ENCODE peak calls at places on chromosomes 1 and 21, in seven cellular contexts. R, H, Y, K, L, F and J are unnamed samples. For H3K4me1, the result is how much of the 10 kb centered on the place peaks cover.

GRCh38 chr1:160219062-160219929 is 14.1 kb downstream of the PEA15 start:
- DNase-seq in R (peak), H (no peak), Y (peak), K (peak), L (no peak), F (peak), J (no peak)

GRCh38 chr1:52602328-52603300 is at the start of gene GPX7:
- DNase-seq in R (peak), H (no peak), Y (peak), K (peak), L (peak), F (peak), J (peak)

GRCh38 chr1:94873520-94874351 is 53.2 kb downstream of the CNN3 start:
- DNase-seq in R (no peak), H (no peak), Y (no peak), K (peak), L (no peak), F (no peak), J (no peak)

GRCh38 chr1:115668579-115668978 is 26.8 kb downstream of the VANGL1 start:
- DNase-seq in R (no peak), H (no peak), Y (no peak), K (no peak), L (no peak), F (no peak), J (no peak)

GRCh38 chr21:29305068-29305467 is 6.3 kb downstream of the BACH1 start:
- DNase-seq in R (no peak), H (no peak), Y (no peak), K (no peak), L (no peak), F (no peak), J (no peak)

GRCh38 chr21:26794597-26795397 is 50.4 kb downstream of the ADAMTS1 start:
- DNase-seq in R (no peak), H (no peak), Y (no peak), K (no peak), L (no peak), F (no peak), J (no peak)

GRCh38 chr21:34771512-34772028 is 102.8 kb downstream of the CLIC6 start:
- DNase-seq in R (no peak), H (peak), Y (no peak), K (no peak), L (no peak), F (no peak), J (no peak)

GRCh38 chr1:154589780-154590179 is 18.2 kb downstream of the ADAR start:
- DNase-seq in R (no peak), H (no peak), Y (no peak), K (no peak), L (no peak), F (no peak), J (no peak)

GRCh38 chr1:231241751-231242150 is 739 bp downstream of the GNPAT start:
- DNase-seq in R (no peak), H (no peak), Y (no peak), K (peak), L (peak), F (no peak), J (no peak)

GRCh38 chr1:169207825-169208520 is 101.5 kb downstream of the ATP1B1 start:
- DNase-seq in R (no peak), H (no peak), Y (no peak), K (no peak), L (no peak), F (no peak), J (no peak)

GRCh38 chr1:3072178-3072947 is 3.4 kb downstream of the PRDM16 start:
- DNase-seq in R (no peak), H (no peak), Y (no peak), K (no peak), L (no peak), F (no peak), J (peak)

GRCh38 chr1:3074297-3074741 is 5.3 kb downstream of the PRDM16 start:
- DNase-seq in R (no peak), H (no peak), Y (no peak), K (no peak), L (no peak), F (no peak), J (peak)

GRCh38 chr1:3071507-3072177 is 2.6 kb downstream of the PRDM16 start:
- DNase-seq in R (no peak), H (no peak), Y (no peak), K (no peak), L (no peak), F (peak), J (peak)

GRCh38 chr1:3073520-3074296 is 4.7 kb downstream of the PRDM16 start:
- DNase-seq in R (no peak), H (no peak), Y (no peak), K (no peak), L (no peak), F (no peak), J (peak)

GRCh38 chr1:3072948-3073519 is 4.0 kb downstream of the PRDM16 start:
- DNase-seq in R (no peak), H (no peak), Y (no peak), K (no peak), L (no peak), F (no peak), J (peak)
- H3K4me1 ChIP-seq in R (under half), H (under half), Y (under half), K (under half), L (under half), F (under half), J (under half)

DNA sequence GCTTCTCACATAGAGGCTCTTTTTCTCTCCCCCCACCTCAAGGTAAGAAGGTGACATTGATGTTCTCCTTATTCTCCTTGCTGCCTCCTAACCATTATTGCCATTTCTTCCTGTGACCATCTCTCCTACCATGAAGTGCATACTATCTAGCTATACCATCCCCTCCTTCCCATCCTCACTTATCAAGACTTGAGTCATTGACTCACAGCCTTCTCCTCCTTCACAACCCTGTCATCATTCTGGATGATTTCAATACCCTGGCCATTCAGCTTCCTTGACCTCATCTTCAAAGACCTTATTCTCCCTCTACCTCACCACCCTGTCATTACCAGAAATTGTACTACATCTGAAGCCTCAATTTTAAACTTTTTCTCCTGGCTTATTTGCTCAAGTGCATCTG is 10.9 kb upstream of the HIPK1 start:
- DNase-seq in R (no peak), H (no peak), Y (no peak), K (no peak), L (no peak), F (no peak), J (no peak)
- H3K4me1 ChIP-seq in R (under half), H (under half), Y (under half), K (under half), L (under half), F (under half), J (under half)

DNA sequence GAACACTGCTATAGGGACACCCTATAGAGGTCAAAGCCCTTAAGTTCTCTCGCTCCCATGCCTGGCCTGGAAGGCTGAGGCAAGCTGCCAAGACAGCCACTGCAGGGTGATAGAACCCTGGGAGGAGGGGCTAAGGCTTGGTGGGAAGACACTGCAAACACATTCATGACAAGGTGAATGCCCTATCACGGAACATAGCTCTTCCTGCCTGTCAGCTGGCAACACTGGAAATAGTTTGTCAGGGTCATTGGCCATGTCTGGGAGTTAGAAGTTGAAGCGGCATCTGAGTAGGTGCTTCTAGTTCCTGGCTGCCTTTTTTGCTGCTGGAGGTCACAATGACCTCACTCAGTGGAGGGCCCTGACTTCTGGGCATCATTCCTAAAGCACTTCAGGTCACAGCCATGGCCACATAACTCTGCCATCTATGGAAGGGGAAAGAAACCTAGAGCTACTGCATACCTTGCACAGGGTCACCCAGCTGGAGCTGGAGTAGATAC is 4.2 kb downstream of the FABP3 start:
- DNase-seq in R (no peak), H (no peak), Y (no peak), K (peak), L (no peak), F (no peak), J (no peak)
- H3K4me1 ChIP-seq in R (under half), H (under half), Y (under half), K (half or more), L (under half), F (under half), J (half or more)

DNA sequence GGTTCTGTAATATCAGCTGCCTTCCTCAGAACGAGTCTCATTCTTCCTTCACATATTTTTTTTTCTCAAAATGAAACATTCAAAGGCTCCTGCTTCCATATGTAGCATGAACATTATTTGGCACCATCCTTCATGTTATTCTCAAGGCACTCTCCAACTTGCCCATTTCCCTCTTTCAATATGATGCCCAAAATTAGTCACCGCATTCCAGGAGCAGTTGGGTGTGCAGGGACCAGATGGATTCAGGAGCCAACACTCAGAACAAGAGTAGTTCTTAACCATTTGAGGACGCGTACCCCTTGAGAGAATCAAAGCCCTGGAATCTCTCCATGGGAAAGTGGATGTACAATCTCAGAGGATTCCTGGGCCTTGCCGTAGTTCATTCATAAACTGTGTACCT is 50.3 kb downstream of the KCNK1 start:
- DNase-seq in R (no peak), H (no peak), Y (no peak), K (no peak), L (no peak), F (no peak), J (no peak)
- H3K4me1 ChIP-seq in R (under half), H (under half), Y (under half), K (under half), L (under half), F (under half), J (under half)

GRCh38 chr1:24826510-24826909 is 81.3 kb downstream of the CLIC4 start:
- DNase-seq in R (no peak), H (no peak), Y (no peak), K (no peak), L (no peak), F (no peak), J (no peak)
- H3K4me1 ChIP-seq in R (under half), H (half or more), Y (under half), K (under half), L (under half), F (under half), J (under half)

DNA sequence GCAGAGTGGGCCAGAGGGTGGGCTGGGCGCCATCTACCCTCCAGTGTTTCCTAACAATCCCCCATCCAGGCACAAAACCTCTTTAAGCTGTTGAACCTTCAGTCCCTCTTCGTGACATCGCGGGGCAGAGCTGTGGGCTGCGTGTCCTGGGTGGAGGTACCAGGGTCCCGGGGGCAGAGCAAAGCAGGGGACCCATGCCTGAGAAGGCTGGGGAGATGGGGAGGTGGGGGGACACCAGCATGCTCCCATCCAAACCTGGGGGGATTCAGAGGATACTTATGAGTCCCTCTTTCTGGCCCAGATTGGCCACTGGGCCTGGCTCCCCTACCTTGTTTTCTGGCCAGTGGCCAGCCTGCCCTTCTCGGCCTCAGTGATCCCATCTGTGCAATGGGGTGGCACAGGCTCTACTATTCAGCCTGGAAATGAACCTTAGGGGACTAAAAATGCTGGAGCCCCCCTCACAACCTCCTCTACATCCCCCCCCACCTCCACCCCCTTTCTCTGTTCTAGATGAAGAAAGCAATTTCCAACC is 10.4 kb upstream of the CLCNKB start:
- DNase-seq in R (no peak), H (no peak), Y (no peak), K (no peak), L (no peak), F (no peak), J (no peak)
- H3K4me1 ChIP-seq in R (under half), H (under half), Y (under half), K (under half), L (under half), F (under half), J (under half)

GRCh38 chr1:210076620-210077019 is 138.6 kb downstream of the SYT14 start:
- DNase-seq in R (no peak), H (no peak), Y (no peak), K (no peak), L (no peak), F (no peak), J (no peak)
- H3K4me1 ChIP-seq in R (under half), H (under half), Y (under half), K (under half), L (under half), F (under half), J (under half)

DNA sequence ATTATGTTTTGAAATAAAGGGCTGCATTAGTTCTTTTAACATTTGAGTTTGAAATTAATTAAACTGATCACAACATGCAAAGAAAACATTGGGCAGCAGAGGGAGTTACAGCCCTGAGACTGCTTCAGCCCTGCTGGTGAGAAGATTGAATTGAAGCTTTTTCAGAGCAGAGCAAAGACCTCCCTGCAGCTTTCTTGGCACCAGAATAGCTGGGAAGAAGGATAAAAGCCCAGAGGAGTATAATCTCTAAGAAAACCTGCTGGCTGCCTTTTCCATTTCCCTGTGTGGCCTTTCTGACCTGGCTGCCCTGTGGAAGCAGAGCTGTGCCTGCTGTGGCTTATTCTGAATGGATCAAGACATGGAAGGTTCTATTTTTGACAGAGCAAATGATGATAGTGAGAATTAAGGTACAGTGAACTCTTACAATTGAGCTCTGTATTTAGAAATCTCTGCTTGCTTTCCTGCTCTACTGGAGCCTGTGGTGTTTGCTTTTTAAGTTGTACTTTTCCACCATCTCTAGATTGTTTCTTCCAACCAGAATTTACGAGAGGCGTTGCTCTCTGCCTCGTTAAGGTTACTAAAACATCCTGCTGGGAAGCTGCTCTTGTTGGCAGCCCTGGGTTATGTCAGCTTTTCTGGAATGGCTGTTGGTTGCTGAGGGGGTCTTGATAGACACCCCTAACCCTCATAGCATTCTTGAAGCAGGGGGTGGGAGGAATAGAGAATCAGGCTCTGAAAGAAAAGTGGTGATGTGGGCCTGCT is 9.9 kb downstream of the SNRPE start:
- DNase-seq in R (peak), H (no peak), Y (peak), K (peak), L (no peak), F (no peak), J (no peak)
- H3K4me1 ChIP-seq in R (under half), H (under half), Y (under half), K (under half), L (under half), F (under half), J (under half)

GRCh38 chr1:230196077-230196476 is 129.0 kb downstream of the GALNT2 start:
- DNase-seq in R (no peak), H (no peak), Y (no peak), K (no peak), L (no peak), F (no peak), J (no peak)

GRCh38 chr1:230197644-230198567 is 130.9 kb downstream of the GALNT2 start:
- DNase-seq in R (no peak), H (no peak), Y (no peak), K (no peak), L (no peak), F (no peak), J (no peak)

GRCh38 chr1:230201445-230201844 is 134.4 kb downstream of the GALNT2 start:
- DNase-seq in R (no peak), H (no peak), Y (no peak), K (no peak), L (no peak), F (no peak), J (no peak)

GRCh38 chr1:230199034-230199433 is 132.0 kb downstream of the GALNT2 start:
- DNase-seq in R (no peak), H (no peak), Y (no peak), K (no peak), L (no peak), F (no peak), J (no peak)

DNA sequence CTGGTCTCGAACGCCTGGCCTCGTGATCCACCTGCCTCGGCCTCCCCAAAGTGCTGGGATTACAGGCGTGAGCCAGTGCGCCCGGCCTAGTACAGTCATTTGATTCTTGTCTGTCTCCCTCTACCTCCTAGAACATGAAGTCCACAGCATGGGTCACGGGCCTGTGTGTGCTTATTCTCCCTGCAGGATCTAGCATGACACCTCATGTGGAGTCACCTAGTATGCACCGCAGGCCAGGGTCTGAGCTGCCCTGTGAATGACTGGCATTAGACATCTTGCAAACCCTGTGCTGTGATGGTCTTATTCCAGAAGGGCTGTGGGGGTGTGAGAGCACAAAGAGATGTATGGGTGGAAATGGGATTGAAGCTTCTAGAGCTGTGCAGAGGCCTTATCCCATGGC is 133.2 kb downstream of the GALNT2 start:
- DNase-seq in R (no peak), H (no peak), Y (no peak), K (no peak), L (no peak), F (no peak), J (no peak)
- H3K4me1 ChIP-seq in R (under half), H (under half), Y (under half), K (under half), L (under half), F (under half), J (under half)